ENCODE peak calls at places on chromosomes 5 and 9, in four cellular contexts. N is WTC11, J is GM13977, U is natural killer cell. D is an unnamed sample.

GRCh38 chr5:31410089-31410488 is 121.8 kb downstream of the DROSHA start:
- DNase-seq in N (no peak), J (no peak), U (no peak), D (no peak)

GRCh38 chr5:14086261-14086660 is 56.9 kb upstream of the TRIO start:
- DNase-seq in N (no peak), J (no peak), U (no peak), D (no peak)

GRCh38 chr5:40983781-40984180 is 74.5 kb downstream of the C7 start:
- DNase-seq in N (no peak), J (no peak), U (no peak), D (no peak)

GRCh38 chr5:120297621-120298020 is 166.5 kb upstream of the PRR16 start:
- DNase-seq in N (no peak), J (no peak), U (no peak), D (no peak)

GRCh38 chr5:62386824-62387223 is 16.9 kb downstream of the DIMT1 start:
- DNase-seq in N (no peak), J (no peak), U (no peak), D (no peak)

GRCh38 chr5:179378441-179379271 is 33.4 kb upstream of the ADAMTS2 start:
- DNase-seq in N (no peak), J (no peak), U (no peak), D (peak)

GRCh38 chr9:122931851-122932199 is 513 bp upstream of the ZBTB26 start:
- DNase-seq in N (no peak), J (no peak), U (no peak), D (no peak)

GRCh38 chr9:111679199-111679598 is 17.8 kb downstream of the GNG10 start:
- DNase-seq in N (no peak), J (no peak), U (no peak), D (no peak)

GRCh38 chr5:1002836-1003235 is 5.8 kb upstream of the NKD2 start:
- DNase-seq in N (no peak), J (no peak), U (no peak), D (peak)

GRCh38 chr5:143204474-143205246 is 198.8 kb downstream of the NR3C1 start:
- DNase-seq in N (no peak), J (no peak), U (no peak), D (no peak)

GRCh38 chr9:4837768-4838546 is 45.2 kb downstream of the RCL1 start:
- DNase-seq in N (no peak), J (no peak), U (no peak), D (no peak)

GRCh38 chr9:93159601-93160418 is 24.1 kb upstream of the WNK2 start:
- DNase-seq in N (peak), J (peak), U (peak), D (peak)

GRCh38 chr5:173001229-173001841 is 17.8 kb downstream of the ATP6V0E1 start:
- DNase-seq in N (no peak), J (no peak), U (peak), D (no peak)

GRCh38 chr5:95390812-95391492 is at the start of gene FAM81B:
- DNase-seq in N (no peak), J (no peak), U (no peak), D (no peak)

GRCh38 chr5:95621839-95622629 is 2.1 kb downstream of the GPR150 start:
- DNase-seq in N (no peak), J (no peak), U (no peak), D (no peak)

GRCh38 chr9:93244510-93245436 is 60.8 kb downstream of the WNK2 start:
- DNase-seq in N (no peak), J (no peak), U (no peak), D (no peak)

GRCh38 chr9:111271047-111271446 is 59.0 kb downstream of the OR2K2 start:
- DNase-seq in N (no peak), J (no peak), U (no peak), D (no peak)

GRCh38 chr9:136622538-136622948 is 40.2 kb upstream of the EGFL7 start:
- DNase-seq in N (no peak), J (no peak), U (no peak), D (no peak)

GRCh38 chr5:43007911-43008368 is 32.2 kb downstream of the ANXA2R start:
- DNase-seq in N (peak), J (peak), U (peak), D (peak)

GRCh38 chr5:52804359-52804758 is 16.6 kb downstream of the ITGA1 start:
- DNase-seq in N (no peak), J (no peak), U (no peak), D (no peak)

GRCh38 chr5:68252678-68253520 is 37.3 kb downstream of the PIK3R1 start:
- DNase-seq in N (peak), J (peak), U (no peak), D (no peak)

GRCh38 chr5:160699301-160699700 is 152.7 kb downstream of the ATP10B start:
- DNase-seq in N (no peak), J (no peak), U (no peak), D (no peak)

GRCh38 chr9:121288874-121289553 is 21.1 kb downstream of the GSN start:
- DNase-seq in N (peak), J (no peak), U (no peak), D (no peak)

GRCh38 chr9:113992994-113993393 is 85.1 kb downstream of the AMBP start:
- DNase-seq in N (no peak), J (no peak), U (no peak), D (no peak)

GRCh38 chr9:136225748-136226679 is 19.6 kb downstream of the QSOX2 start:
- DNase-seq in N (peak), J (peak), U (peak), D (no peak)

GRCh38 chr9:22147818-22148573 is 138.9 kb upstream of the CDKN2B start:
- DNase-seq in N (no peak), J (no peak), U (no peak), D (no peak)

GRCh38 chr5:98770158-98770910 is 3.1 kb upstream of the RGMB start:
- DNase-seq in N (no peak), J (peak), U (no peak), D (no peak)

GRCh38 chr9:124510650-124511425 is 3.6 kb upstream of the NR5A1 start:
- DNase-seq in N (no peak), J (peak), U (no peak), D (no peak)

GRCh38 chr5:18305288-18305899 is 671.1 kb downstream of the TAF11L14 start:
- DNase-seq in N (peak), J (peak), U (no peak), D (no peak)

GRCh38 chr9:131398204-131398603 is 4.3 kb downstream of the PRRC2B start:
- DNase-seq in N (no peak), J (no peak), U (peak), D (no peak)

GRCh38 chr9:20292002-20292401 is 330.3 kb downstream of the MLLT3 start:
- DNase-seq in N (no peak), J (no peak), U (no peak), D (no peak)

GRCh38 chr5:146440348-146440747 is 6.8 kb upstream of the TCERG1 start:
- DNase-seq in N (no peak), J (no peak), U (no peak), D (no peak)

GRCh38 chr5:168842571-168843205 is 263.5 kb upstream of the PANK3 start:
- DNase-seq in N (no peak), J (no peak), U (no peak), D (no peak)
- TF ChIP-seq CTCF in N (no peak), J (no peak), U (no peak), D (no peak)

GRCh38 chr5:139383275-139383992 is at the start of gene SLC23A1:
- DNase-seq in N (no peak), J (no peak), U (no peak), D (no peak)
- TF ChIP-seq CTCF in N (no peak), J (no peak), U (no peak), D (no peak)

GRCh38 chr5:83516962-83517750 is 45.6 kb downstream of the VCAN start:
- DNase-seq in N (no peak), J (no peak), U (no peak), D (no peak)
- TF ChIP-seq CTCF in N (no peak), J (no peak), U (no peak), D (no peak)

DNA sequence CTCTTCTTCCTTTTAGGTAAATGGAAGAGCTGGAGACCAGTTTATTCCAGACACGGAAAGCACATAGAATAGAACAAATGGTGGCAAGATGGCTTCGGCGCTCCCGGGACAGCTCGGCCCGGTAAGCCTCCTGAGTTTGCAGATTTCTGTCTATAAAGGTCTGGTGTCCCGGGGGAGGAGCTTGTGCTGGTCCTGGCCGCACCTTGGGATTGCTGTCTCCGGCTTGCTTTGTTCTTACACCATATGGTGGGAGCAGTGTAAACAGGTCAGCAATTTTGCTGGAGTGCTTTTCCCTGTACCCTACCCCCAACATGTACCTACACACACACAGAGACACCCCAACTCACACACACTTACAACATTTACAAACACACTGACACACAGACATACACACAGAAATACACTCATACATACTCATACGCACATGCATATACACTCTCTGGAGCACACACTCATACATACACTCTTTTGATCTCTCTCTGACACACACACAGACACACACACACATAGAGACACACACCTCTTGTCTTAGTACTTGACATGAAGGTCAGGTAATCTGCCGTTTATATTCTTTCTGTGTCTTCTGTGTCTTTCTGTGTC is 42.0 kb downstream of the FRMPD1 start:
- DNase-seq in N (no peak), J (no peak), U (no peak), D (no peak)
- TF ChIP-seq CTCF in N (no peak), J (no peak), U (no peak), D (no peak)

D was measured in type B pancreatic cell.